ENCODE peak calls at places on chromosomes 2 and 18, in four cellular contexts. Y is IMR-90, I is SK-N-SH, J is K562. W is an unnamed sample.

GRCh38 chr2:232890896-232891601 is 21.0 kb downstream of the SNORC start:
- DNase-seq in Y (peak; percentile 27), I (no peak), J (peak; percentile 41), W (no peak)

GRCh38 chr2:152730591-152731333 is 12.3 kb downstream of the ARL6IP6 start:
- DNase-seq in Y (no peak), I (no peak), J (no peak), W (no peak)

GRCh38 chr2:127864877-127865276 is 6.9 kb upstream of the POLR2D start:
- DNase-seq in Y (no peak), I (peak; percentile 70), J (peak; percentile 84), W (peak; percentile 57)

GRCh38 chr18:36530676-36531405 is 233.3 kb downstream of the FHOD3 start:
- DNase-seq in Y (no peak), I (no peak), J (no peak), W (no peak)

GRCh38 chr2:125471963-125472362 is 1184.0 kb upstream of the GYPC start:
- DNase-seq in Y (peak; percentile 38), I (peak; percentile 27), J (peak; percentile 0), W (peak; percentile 47)

GRCh38 chr2:28432362-28432761 is 39.7 kb downstream of the FOSL2 start:
- DNase-seq in Y (no peak), I (no peak), J (no peak), W (no peak)

GRCh38 chr2:228540976-228541375 is 359.5 kb upstream of the SPHKAP start:
- DNase-seq in Y (no peak), I (no peak), J (no peak), W (no peak)

GRCh38 chr2:230677182-230677946 is 35.3 kb upstream of the CAB39 start:
- DNase-seq in Y (peak; percentile 73), I (no peak), J (no peak), W (no peak)

GRCh38 chr2:135820003-135820618 is 16.9 kb downstream of the LCT start:
- DNase-seq in Y (peak; percentile 72), I (no peak), J (no peak), W (no peak)

GRCh38 chr2:202009563-202009962 is 24.1 kb upstream of the FZD7 start:
- DNase-seq in Y (no peak), I (no peak), J (no peak), W (no peak)

GRCh38 chr2:10283106-10284062 is 19.3 kb upstream of the HPCAL1 start:
- DNase-seq in Y (peak; percentile 87), I (peak; percentile 49), J (peak; percentile 90), W (peak; percentile 87)

GRCh38 chr2:20447437-20448245 is 767 bp downstream of the RHOB start:
- DNase-seq in Y (peak; percentile 41), I (peak; percentile 82), J (no peak), W (no peak)

GRCh38 chr2:128215897-128216645 is 102.6 kb downstream of the HS6ST1 start:
- DNase-seq in Y (no peak), I (no peak), J (no peak), W (no peak)

GRCh38 chr2:97726311-97727064 is 13.1 kb downstream of the ZAP70 start:
- DNase-seq in Y (peak; percentile 30), I (no peak), J (no peak), W (no peak)

GRCh38 chr2:129813404-129813803 is 166.1 kb upstream of the RAB6C start:
- DNase-seq in Y (no peak), I (no peak), J (peak; percentile 4), W (no peak)

GRCh38 chr2:69298261-69298660 is 88.8 kb downstream of the GFPT1 start:
- DNase-seq in Y (peak; percentile 94), I (no peak), J (no peak), W (no peak)

GRCh38 chr2:128367601-128368359 is 49.1 kb upstream of the HS6ST1 start:
- DNase-seq in Y (no peak), I (no peak), J (no peak), W (no peak)

GRCh38 chr18:40841063-40841462 is 1114.0 kb upstream of the PIK3C3 start:
- DNase-seq in Y (no peak), I (no peak), J (no peak), W (no peak)

GRCh38 chr2:12173271-12173942 is 427.0 kb downstream of the LPIN1 start:
- DNase-seq in Y (peak; percentile 20), I (no peak), J (no peak), W (no peak)

GRCh38 chr2:120641366-120641771 is 94.3 kb upstream of the GLI2 start:
- DNase-seq in Y (peak; percentile 15), I (no peak), J (no peak), W (no peak)

GRCh38 chr18:43079422-43079821 is 36.1 kb downstream of the RIT2 start:
- DNase-seq in Y (no peak), I (no peak), J (no peak), W (no peak)

GRCh38 chr2:96656540-96656939 is 14.0 kb downstream of the FER1L5 start:
- DNase-seq in Y (no peak), I (no peak), J (no peak), W (no peak)

GRCh38 chr2:1910021-1910420 is 165.7 kb upstream of the PXDN start:
- DNase-seq in Y (no peak), I (no peak), J (no peak), W (no peak)

GRCh38 chr2:186255823-186256222 is 230.2 kb upstream of the ZC3H15 start:
- DNase-seq in Y (no peak), I (peak; percentile 1), J (no peak), W (no peak)

GRCh38 chr2:65835106-65835505 is 402.7 kb upstream of the SPRED2 start:
- DNase-seq in Y (no peak), I (no peak), J (no peak), W (no peak)
- TF ChIP-seq RFX5 in Y (no peak), I (no peak), J (no peak), W (no peak)

GRCh38 chr2:62874881-62875383 is 169.4 kb downstream of the EHBP1 start:
- DNase-seq in Y (no peak), I (no peak), J (no peak), W (no peak)
- H3K9me3 ChIP-seq in Y (no peaks in the 10 kb centered on the region), I (peaks cover 23% of the 10 kb centered on the region), J (no peaks in the 10 kb centered on the region), W (peaks cover 26% of the 10 kb centered on the region)

GRCh38 chr2:68255736-68256450 is 3.6 kb upstream of the PPP3R1 start:
- DNase-seq in Y (peak; percentile 83), I (no peak), J (no peak), W (no peak)
- TF ChIP-seq RFX5 in Y (no peak), I (no peak), J (no peak), W (no peak)

GRCh38 chr2:95138702-95139101 is 17.1 kb upstream of the MRPS5 start:
- DNase-seq in Y (no peak), I (no peak), J (no peak), W (no peak)
- H3K9me3 ChIP-seq in Y (peaks cover 21% of the 10 kb centered on the region), I (peaks cover 7% of the 10 kb centered on the region), J (peaks cover 3% of the 10 kb centered on the region), W (peaks cover 86% of the 10 kb centered on the region)

GRCh38 chr2:190805126-190805525 is 75.5 kb upstream of the GLS start:
- DNase-seq in Y (no peak), I (no peak), J (no peak), W (no peak)

GRCh38 chr2:190802133-190802532 is 78.5 kb upstream of the GLS start:
- DNase-seq in Y (no peak), I (no peak), J (peak; percentile 10), W (no peak)

GRCh38 chr2:190805843-190806242 is 74.8 kb upstream of the GLS start:
- DNase-seq in Y (no peak), I (peak; percentile 32), J (no peak), W (no peak)

GRCh38 chr2:190802810-190803209 is 77.8 kb upstream of the GLS start:
- DNase-seq in Y (no peak), I (no peak), J (no peak), W (no peak)

DNA sequence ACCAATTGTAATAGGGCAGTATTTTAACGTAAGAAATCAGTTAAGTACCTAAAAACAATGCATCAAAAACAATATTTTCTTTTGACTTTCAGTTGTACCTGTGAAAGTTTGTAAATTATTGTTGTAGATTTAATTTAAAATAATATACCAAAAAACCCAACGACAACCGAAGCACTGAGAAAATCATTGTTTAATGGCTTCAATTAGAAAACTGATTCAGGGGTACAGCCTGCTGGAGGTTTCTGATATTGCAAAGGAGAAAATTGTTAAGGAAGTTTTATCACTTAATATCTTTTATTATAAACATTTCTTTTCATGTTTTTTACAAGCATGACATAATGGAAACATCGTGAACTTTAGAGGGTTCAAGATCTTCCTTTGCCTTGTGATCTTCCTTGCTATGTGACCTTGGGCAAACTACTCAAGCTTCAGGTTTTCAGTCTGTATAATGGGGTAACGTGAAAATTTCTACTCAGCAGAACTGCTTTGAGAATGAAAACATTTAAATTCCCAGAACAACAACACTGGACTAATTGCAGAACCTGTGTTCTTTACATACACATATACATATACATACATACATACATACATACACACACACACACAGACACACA is 76.3 kb upstream of the GLS start:
- DNase-seq in Y (peak; percentile 49), I (no peak), J (peak; percentile 13), W (peak; percentile 27)
- TF ChIP-seq RFX5 in Y (no peak), I (no peak), J (no peak), W (no peak)

GRCh38 chr2:123811846-123812245 is 213.2 kb upstream of the CNTNAP5 start:
- DNase-seq in Y (no peak), I (no peak), J (no peak), W (no peak)

GRCh38 chr2:123808243-123808642 is 216.8 kb upstream of the CNTNAP5 start:
- DNase-seq in Y (no peak), I (no peak), J (no peak), W (no peak)
- H3K9me3 ChIP-seq in Y (peaks cover 19% of the 10 kb centered on the region), I (no peaks in the 10 kb centered on the region), J (no peaks in the 10 kb centered on the region), W (peaks cover 2% of the 10 kb centered on the region)

W was measured in A549.